ENCODE peak calls at places on chromosomes 16 and 17, in nine cellular contexts. One of them, this sample, is unnamed.

GRCh38 chr16:2856686-2857450 is 1.1 kb downstream of the PRSS22 start:
- DNase-seq in SK-N-SH: no peak
- DNase-seq in HL-60: no peak
- DNase-seq in K562: no peak
- DNase-seq in Panc1: no peak
- DNase-seq in HepG2: no peak
- DNase-seq in HCT116: no peak
- DNase-seq in A549: no peak
- DNase-seq in GM12878: no peak
- DNase-seq in this sample: no peak

GRCh38 chr16:24645739-24646645 is 83.5 kb upstream of the TNRC6A start:
- DNase-seq in SK-N-SH: no peak
- DNase-seq in Panc1: peak
- DNase-seq in K562: no peak
- DNase-seq in HepG2: peak
- DNase-seq in A549: peak
- DNase-seq in HL-60: no peak
- DNase-seq in GM12878: no peak
- DNase-seq in HCT116: peak
- DNase-seq in this sample: no peak

GRCh38 chr16:28538733-28539596 is at the start of gene NUPR1:
- DNase-seq in A549: peak
- DNase-seq in HL-60: no peak
- DNase-seq in HCT116: no peak
- DNase-seq in K562: no peak
- DNase-seq in Panc1: peak
- DNase-seq in SK-N-SH: no peak
- DNase-seq in HepG2: peak
- DNase-seq in GM12878: no peak
- DNase-seq in this sample: no peak

GRCh38 chr16:5024632-5025031 is 9.1 kb downstream of the NAGPA start:
- DNase-seq in SK-N-SH: no peak
- DNase-seq in GM12878: no peak
- DNase-seq in K562: no peak
- DNase-seq in A549: peak
- DNase-seq in Panc1: no peak
- DNase-seq in HCT116: peak
- DNase-seq in HL-60: no peak
- DNase-seq in HepG2: no peak
- DNase-seq in this sample: peak

GRCh38 chr16:77877712-77878111 is 89.3 kb downstream of the VAT1L start:
- DNase-seq in K562: no peak
- DNase-seq in SK-N-SH: no peak
- DNase-seq in HepG2: peak
- DNase-seq in HL-60: no peak
- DNase-seq in Panc1: no peak
- DNase-seq in GM12878: no peak
- DNase-seq in HCT116: peak
- DNase-seq in A549: peak
- DNase-seq in this sample: no peak

GRCh38 chr17:76198702-76199101 is 41.6 kb downstream of the RNF157 start:
- DNase-seq in HL-60: no peak
- DNase-seq in HCT116: no peak
- DNase-seq in A549: no peak
- DNase-seq in HepG2: no peak
- DNase-seq in Panc1: no peak
- DNase-seq in GM12878: no peak
- DNase-seq in SK-N-SH: no peak
- DNase-seq in K562: no peak
- DNase-seq in this sample: no peak

GRCh38 chr16:2489581-2489980 is 14.7 kb downstream of the TBC1D24 start:
- DNase-seq in HL-60: no peak
- DNase-seq in HepG2: no peak
- DNase-seq in Panc1: no peak
- DNase-seq in K562: no peak
- DNase-seq in HCT116: no peak
- DNase-seq in GM12878: no peak
- DNase-seq in A549: no peak
- DNase-seq in SK-N-SH: no peak
- DNase-seq in this sample: no peak

GRCh38 chr17:48596735-48597491 is 3.3 kb upstream of the HOXB5 start:
- DNase-seq in K562: no peak
- DNase-seq in SK-N-SH: no peak
- DNase-seq in A549: no peak
- DNase-seq in HCT116: no peak
- DNase-seq in GM12878: no peak
- DNase-seq in HepG2: no peak
- DNase-seq in HL-60: no peak
- DNase-seq in Panc1: no peak
- DNase-seq in this sample: peak

GRCh38 chr17:76120658-76121008 is 17.0 kb upstream of the EXOC7 start:
- DNase-seq in GM12878: no peak
- DNase-seq in K562: peak
- DNase-seq in HCT116: no peak
- DNase-seq in A549: no peak
- DNase-seq in Panc1: no peak
- DNase-seq in HL-60: no peak
- DNase-seq in SK-N-SH: no peak
- DNase-seq in HepG2: no peak
- DNase-seq in this sample: no peak

GRCh38 chr16:71426069-71426879 is 15.6 kb downstream of the TLE7 start:
- DNase-seq in A549: peak
- DNase-seq in Panc1: peak
- DNase-seq in HepG2: peak
- DNase-seq in SK-N-SH: peak
- DNase-seq in GM12878: peak
- DNase-seq in K562: peak
- DNase-seq in HL-60: peak
- DNase-seq in HCT116: peak
- DNase-seq in this sample: peak

GRCh38 chr17:44011876-44012275 is 2.9 kb downstream of the TMEM101 start:
- DNase-seq in HCT116: no peak
- DNase-seq in GM12878: no peak
- DNase-seq in HepG2: no peak
- DNase-seq in HL-60: no peak
- DNase-seq in SK-N-SH: peak
- DNase-seq in K562: no peak
- DNase-seq in Panc1: no peak
- DNase-seq in A549: no peak
- DNase-seq in this sample: no peak

GRCh38 chr17:31112001-31112661 is 17.4 kb downstream of the NF1 start:
- DNase-seq in SK-N-SH: no peak
- DNase-seq in HL-60: no peak
- DNase-seq in Panc1: no peak
- DNase-seq in GM12878: no peak
- DNase-seq in HepG2: no peak
- DNase-seq in HCT116: no peak
- DNase-seq in K562: no peak
- DNase-seq in A549: no peak
- DNase-seq in this sample: no peak

DNA sequence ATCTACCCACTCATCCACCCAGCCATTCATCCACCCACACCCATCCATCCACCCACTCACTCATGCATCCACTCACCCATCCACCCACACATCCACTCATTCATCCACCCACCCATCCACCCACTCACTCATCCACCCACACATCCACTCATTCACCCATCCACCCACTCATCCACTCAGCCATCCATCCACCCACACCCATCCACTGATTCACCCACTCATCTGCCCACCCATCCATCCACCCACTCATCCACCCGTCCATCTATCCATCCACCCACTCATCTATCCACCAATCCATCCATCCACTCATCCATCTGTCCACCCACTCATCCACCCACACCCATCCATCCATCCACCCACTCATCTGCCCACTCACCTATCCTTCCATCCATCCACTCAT is 17.3 kb downstream of the NATD1 start:
- DNase-seq in GM12878: no peak
- DNase-seq in HL-60: no peak
- DNase-seq in A549: no peak
- DNase-seq in SK-N-SH: no peak
- DNase-seq in Panc1: no peak
- DNase-seq in HepG2: no peak
- DNase-seq in K562: no peak
- DNase-seq in HCT116: no peak
- DNase-seq in this sample: no peak
- TF ChIP-seq REST in GM12878: no peak
- TF ChIP-seq REST in HL-60: no peak
- TF ChIP-seq REST in A549: no peak
- TF ChIP-seq REST in SK-N-SH: no peak
- TF ChIP-seq REST in Panc1: no peak
- TF ChIP-seq REST in HepG2: no peak
- TF ChIP-seq REST in K562: no peak
- TF ChIP-seq REST in HCT116: no peak
- TF ChIP-seq REST in this sample: no peak

DNA sequence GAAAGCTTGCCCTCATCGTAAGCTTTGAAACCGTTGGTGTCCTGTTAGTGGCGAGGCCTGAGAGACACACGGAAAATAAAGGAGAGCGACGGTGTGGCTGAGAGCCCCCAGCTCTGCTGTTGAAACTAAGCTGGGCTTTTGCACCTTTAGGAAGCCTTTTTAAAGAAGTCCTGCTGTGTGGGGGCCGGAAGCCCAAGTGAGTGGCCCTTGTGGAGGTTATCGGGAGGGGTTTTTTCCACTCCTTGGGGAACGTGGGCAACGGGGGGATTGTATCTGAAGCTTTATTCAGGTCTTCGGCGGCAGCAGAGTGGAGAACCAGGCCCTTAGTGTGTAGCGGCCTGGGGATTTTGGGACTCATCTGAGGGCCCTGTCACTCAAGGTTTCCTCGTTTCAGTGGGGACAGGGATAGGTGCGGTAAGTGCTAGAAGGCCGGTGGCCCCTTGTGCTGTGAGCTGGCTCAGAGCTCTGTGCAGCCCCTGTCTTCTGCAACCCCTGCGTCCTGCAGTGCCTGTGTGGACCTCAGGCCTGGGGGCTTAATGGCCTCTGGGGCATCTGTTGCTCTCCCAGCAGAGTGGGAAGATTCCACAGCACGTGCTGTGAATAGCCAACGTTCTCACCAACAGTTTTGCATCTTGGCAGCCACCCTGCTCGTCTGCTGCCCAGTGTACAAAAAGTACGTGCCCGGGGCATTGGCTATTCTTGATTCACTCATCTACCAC is 4.7 kb downstream of the FOXC2 start:
- DNase-seq in Panc1: no peak
- DNase-seq in HCT116: no peak
- DNase-seq in HL-60: no peak
- DNase-seq in A549: no peak
- DNase-seq in SK-N-SH: no peak
- DNase-seq in GM12878: no peak
- DNase-seq in HepG2: no peak
- DNase-seq in K562: no peak
- DNase-seq in this sample: no peak
- TF ChIP-seq REST in Panc1: no peak
- TF ChIP-seq REST in HCT116: no peak
- TF ChIP-seq REST in HL-60: no peak
- TF ChIP-seq REST in A549: no peak
- TF ChIP-seq REST in SK-N-SH: no peak
- TF ChIP-seq REST in GM12878: no peak
- TF ChIP-seq REST in HepG2: no peak
- TF ChIP-seq REST in K562: no peak
- TF ChIP-seq REST in this sample: no peak

DNA sequence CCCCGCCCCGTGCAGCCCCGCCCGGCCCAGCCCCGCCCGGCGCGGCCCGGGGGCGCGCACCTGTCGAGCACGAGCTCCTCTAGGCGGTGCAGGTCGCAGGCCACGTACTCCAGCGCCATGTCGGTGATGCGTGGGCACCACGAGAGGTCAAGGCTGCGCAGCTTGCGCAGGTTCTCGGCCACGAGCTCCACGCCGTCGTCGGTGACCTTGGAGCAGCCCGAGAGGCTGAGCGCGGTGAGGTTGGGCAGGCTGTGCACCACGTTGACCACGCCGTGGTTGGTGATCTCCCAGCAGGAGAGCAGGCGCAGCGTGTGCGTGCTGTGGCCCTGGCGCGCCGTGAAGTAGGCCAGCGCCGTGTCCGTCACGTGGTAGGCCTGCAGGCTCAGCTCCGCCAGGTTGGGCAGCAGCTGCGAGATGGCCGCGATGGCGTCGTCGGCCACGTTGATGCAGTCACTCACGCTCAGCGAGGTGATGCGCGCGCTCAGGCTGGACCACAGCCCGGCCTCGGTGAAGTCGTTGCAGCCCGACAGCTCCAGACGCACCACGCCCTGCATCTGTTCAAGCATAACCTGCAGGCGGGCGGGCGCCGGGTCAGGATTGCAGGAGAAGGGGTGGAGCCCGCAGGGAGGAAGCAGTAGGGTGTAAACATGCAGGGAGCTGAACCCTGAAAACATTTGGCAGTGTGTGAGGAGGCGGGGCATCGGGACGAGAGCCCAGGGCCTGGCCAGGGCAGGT is 5.3 kb upstream of the WDR24 start:
- DNase-seq in GM12878: no peak
- DNase-seq in K562: peak
- DNase-seq in HepG2: no peak
- DNase-seq in HL-60: peak
- DNase-seq in A549: no peak
- DNase-seq in HCT116: no peak
- DNase-seq in Panc1: no peak
- DNase-seq in SK-N-SH: no peak
- DNase-seq in this sample: peak
- TF ChIP-seq REST in GM12878: no peak
- TF ChIP-seq REST in K562: peak
- TF ChIP-seq REST in HepG2: no peak
- TF ChIP-seq REST in HL-60: no peak
- TF ChIP-seq REST in A549: no peak
- TF ChIP-seq REST in HCT116: no peak
- TF ChIP-seq REST in Panc1: no peak
- TF ChIP-seq REST in SK-N-SH: no peak
- TF ChIP-seq REST in this sample: no peak

GRCh38 chr17:28969706-28970393 is 18.5 kb upstream of the PHF12 start:
- DNase-seq in HL-60: no peak
- DNase-seq in GM12878: no peak
- DNase-seq in HepG2: no peak
- DNase-seq in Panc1: no peak
- DNase-seq in A549: no peak
- DNase-seq in HCT116: no peak
- DNase-seq in SK-N-SH: no peak
- DNase-seq in K562: no peak
- DNase-seq in this sample: no peak

GRCh38 chr17:28974451-28974850 is 23.1 kb upstream of the PHF12 start:
- DNase-seq in K562: peak
- DNase-seq in HCT116: no peak
- DNase-seq in SK-N-SH: no peak
- DNase-seq in HL-60: no peak
- DNase-seq in Panc1: no peak
- DNase-seq in HepG2: no peak
- DNase-seq in A549: no peak
- DNase-seq in GM12878: no peak
- DNase-seq in this sample: no peak

GRCh38 chr17:28973414-28973813 is 22.1 kb upstream of the PHF12 start:
- DNase-seq in HepG2: no peak
- DNase-seq in SK-N-SH: peak
- DNase-seq in A549: no peak
- DNase-seq in K562: no peak
- DNase-seq in Panc1: no peak
- DNase-seq in HL-60: no peak
- DNase-seq in HCT116: no peak
- DNase-seq in GM12878: no peak
- DNase-seq in this sample: no peak

GRCh38 chr17:28970879-28971278 is 19.6 kb upstream of the PHF12 start:
- DNase-seq in Panc1: no peak
- DNase-seq in HL-60: no peak
- DNase-seq in HCT116: no peak
- DNase-seq in A549: no peak
- DNase-seq in HepG2: no peak
- DNase-seq in SK-N-SH: no peak
- DNase-seq in K562: no peak
- DNase-seq in GM12878: no peak
- DNase-seq in this sample: no peak

GRCh38 chr17:28972437-28972836 is 21.1 kb upstream of the PHF12 start:
- DNase-seq in SK-N-SH: no peak
- DNase-seq in K562: no peak
- DNase-seq in HL-60: no peak
- DNase-seq in HCT116: no peak
- DNase-seq in Panc1: no peak
- DNase-seq in HepG2: no peak
- DNase-seq in GM12878: no peak
- DNase-seq in A549: no peak
- DNase-seq in this sample: no peak
- TF ChIP-seq REST in SK-N-SH: no peak
- TF ChIP-seq REST in K562: no peak
- TF ChIP-seq REST in HL-60: no peak
- TF ChIP-seq REST in HCT116: no peak
- TF ChIP-seq REST in Panc1: no peak
- TF ChIP-seq REST in HepG2: no peak
- TF ChIP-seq REST in GM12878: no peak
- TF ChIP-seq REST in A549: no peak
- TF ChIP-seq REST in this sample: no peak